ENCODE peak calls at places on chromosomes 1 and 21, in nine cellular contexts. One of them, this sample, is unnamed.

GRCh38 chr1:18644469-18645171 is 14.0 kb downstream of the PAX7 start:
- DNase-seq in KBM-7: no peak
- DNase-seq in HEK293T: no peak
- DNase-seq in memory B cell: no peak
- DNase-seq in foreskin melanocyte: no peak
- DNase-seq in AG04450: no peak
- DNase-seq in globus pallidus: no peak
- DNase-seq in CD8-positive, alpha-beta T cell: no peak
- DNase-seq in NCI-H510A treated with DMSO at 0.1 percent for 48 hours: no peak
- DNase-seq in this sample: no peak

GRCh38 chr1:212482352-212483153 is 49.8 kb downstream of the NENF start:
- DNase-seq in globus pallidus: no peak
- DNase-seq in NCI-H510A treated with DMSO at 0.1 percent for 48 hours: no peak
- DNase-seq in AG04450: no peak
- DNase-seq in CD8-positive, alpha-beta T cell: no peak
- DNase-seq in KBM-7: no peak
- DNase-seq in HEK293T: no peak
- DNase-seq in memory B cell: no peak
- DNase-seq in foreskin melanocyte: no peak
- DNase-seq in this sample: peak

GRCh38 chr1:53771648-53772047 is 32.7 kb upstream of the GLIS1 start:
- DNase-seq in NCI-H510A treated with DMSO at 0.1 percent for 48 hours: no peak
- DNase-seq in globus pallidus: no peak
- DNase-seq in foreskin melanocyte: no peak
- DNase-seq in AG04450: peak
- DNase-seq in CD8-positive, alpha-beta T cell: no peak
- DNase-seq in KBM-7: no peak
- DNase-seq in HEK293T: no peak
- DNase-seq in memory B cell: no peak
- DNase-seq in this sample: no peak

GRCh38 chr1:197140123-197140522 is 6.3 kb downstream of the ASPM start:
- DNase-seq in HEK293T: no peak
- DNase-seq in memory B cell: no peak
- DNase-seq in CD8-positive, alpha-beta T cell: no peak
- DNase-seq in KBM-7: no peak
- DNase-seq in foreskin melanocyte: no peak
- DNase-seq in AG04450: no peak
- DNase-seq in globus pallidus: no peak
- DNase-seq in NCI-H510A treated with DMSO at 0.1 percent for 48 hours: no peak
- DNase-seq in this sample: no peak

GRCh38 chr1:220628431-220628830 is 61.7 kb upstream of the C1orf115 start:
- DNase-seq in globus pallidus: no peak
- DNase-seq in KBM-7: no peak
- DNase-seq in NCI-H510A treated with DMSO at 0.1 percent for 48 hours: no peak
- DNase-seq in HEK293T: no peak
- DNase-seq in CD8-positive, alpha-beta T cell: no peak
- DNase-seq in foreskin melanocyte: no peak
- DNase-seq in memory B cell: no peak
- DNase-seq in AG04450: no peak
- DNase-seq in this sample: no peak

GRCh38 chr1:111406325-111406768 is 21.2 kb downstream of the OVGP1 start:
- DNase-seq in HEK293T: no peak
- DNase-seq in globus pallidus: peak
- DNase-seq in foreskin melanocyte: no peak
- DNase-seq in KBM-7: no peak
- DNase-seq in memory B cell: peak
- DNase-seq in CD8-positive, alpha-beta T cell: peak
- DNase-seq in NCI-H510A treated with DMSO at 0.1 percent for 48 hours: peak
- DNase-seq in AG04450: no peak
- DNase-seq in this sample: no peak

GRCh38 chr1:155022927-155023236 is 10.7 kb downstream of the DCST2 start:
- DNase-seq in globus pallidus: no peak
- DNase-seq in foreskin melanocyte: no peak
- DNase-seq in NCI-H510A treated with DMSO at 0.1 percent for 48 hours: peak
- DNase-seq in HEK293T: no peak
- DNase-seq in CD8-positive, alpha-beta T cell: no peak
- DNase-seq in AG04450: no peak
- DNase-seq in memory B cell: no peak
- DNase-seq in KBM-7: no peak
- DNase-seq in this sample: no peak

GRCh38 chr1:172955161-172955821 is 95.5 kb downstream of the TNFSF18 start:
- DNase-seq in AG04450: no peak
- DNase-seq in foreskin melanocyte: no peak
- DNase-seq in globus pallidus: no peak
- DNase-seq in CD8-positive, alpha-beta T cell: no peak
- DNase-seq in HEK293T: no peak
- DNase-seq in NCI-H510A treated with DMSO at 0.1 percent for 48 hours: no peak
- DNase-seq in memory B cell: no peak
- DNase-seq in KBM-7: no peak
- DNase-seq in this sample: no peak

GRCh38 chr1:160981584-160982411 is 27.2 kb upstream of the ITLN2 start:
- DNase-seq in foreskin melanocyte: no peak
- DNase-seq in AG04450: no peak
- DNase-seq in HEK293T: no peak
- DNase-seq in CD8-positive, alpha-beta T cell: peak
- DNase-seq in NCI-H510A treated with DMSO at 0.1 percent for 48 hours: no peak
- DNase-seq in KBM-7: no peak
- DNase-seq in globus pallidus: no peak
- DNase-seq in memory B cell: peak
- DNase-seq in this sample: no peak

GRCh38 chr1:66323958-66324357 is 210.0 kb upstream of the SGIP1 start:
- DNase-seq in foreskin melanocyte: no peak
- DNase-seq in AG04450: no peak
- DNase-seq in memory B cell: no peak
- DNase-seq in CD8-positive, alpha-beta T cell: no peak
- DNase-seq in KBM-7: no peak
- DNase-seq in NCI-H510A treated with DMSO at 0.1 percent for 48 hours: no peak
- DNase-seq in HEK293T: no peak
- DNase-seq in globus pallidus: no peak
- DNase-seq in this sample: no peak

GRCh38 chr1:8015036-8015808 is 10.9 kb downstream of the ERRFI1 start:
- DNase-seq in CD8-positive, alpha-beta T cell: peak
- DNase-seq in foreskin melanocyte: peak
- DNase-seq in AG04450: no peak
- DNase-seq in HEK293T: peak
- DNase-seq in KBM-7: peak
- DNase-seq in globus pallidus: peak
- DNase-seq in memory B cell: peak
- DNase-seq in NCI-H510A treated with DMSO at 0.1 percent for 48 hours: peak
- DNase-seq in this sample: peak

GRCh38 chr1:55500601-55501000 is 285.4 kb upstream of the USP24 start:
- DNase-seq in memory B cell: no peak
- DNase-seq in AG04450: no peak
- DNase-seq in globus pallidus: no peak
- DNase-seq in foreskin melanocyte: no peak
- DNase-seq in HEK293T: no peak
- DNase-seq in CD8-positive, alpha-beta T cell: no peak
- DNase-seq in KBM-7: no peak
- DNase-seq in NCI-H510A treated with DMSO at 0.1 percent for 48 hours: no peak
- DNase-seq in this sample: no peak

GRCh38 chr21:42381347-42381984 is 14.4 kb downstream of the TMPRSS3 start:
- DNase-seq in memory B cell: no peak
- DNase-seq in NCI-H510A treated with DMSO at 0.1 percent for 48 hours: no peak
- DNase-seq in AG04450: no peak
- DNase-seq in HEK293T: peak
- DNase-seq in globus pallidus: no peak
- DNase-seq in foreskin melanocyte: no peak
- DNase-seq in CD8-positive, alpha-beta T cell: peak
- DNase-seq in KBM-7: no peak
- DNase-seq in this sample: no peak

GRCh38 chr1:89871768-89872473 is 51.1 kb downstream of the LRRC8D start:
- DNase-seq in KBM-7: no peak
- DNase-seq in memory B cell: no peak
- DNase-seq in CD8-positive, alpha-beta T cell: no peak
- DNase-seq in globus pallidus: peak
- DNase-seq in NCI-H510A treated with DMSO at 0.1 percent for 48 hours: no peak
- DNase-seq in AG04450: no peak
- DNase-seq in foreskin melanocyte: no peak
- DNase-seq in HEK293T: no peak
- DNase-seq in this sample: no peak

GRCh38 chr1:205709059-205709398 is 28.7 kb upstream of the SLC45A3 start:
- DNase-seq in memory B cell: no peak
- DNase-seq in foreskin melanocyte: no peak
- DNase-seq in AG04450: peak
- DNase-seq in NCI-H510A treated with DMSO at 0.1 percent for 48 hours: no peak
- DNase-seq in KBM-7: no peak
- DNase-seq in globus pallidus: no peak
- DNase-seq in CD8-positive, alpha-beta T cell: no peak
- DNase-seq in HEK293T: no peak
- DNase-seq in this sample: no peak

GRCh38 chr1:203074610-203075009 is 11.2 kb downstream of the MYOG start:
- DNase-seq in HEK293T: no peak
- DNase-seq in KBM-7: no peak
- DNase-seq in globus pallidus: no peak
- DNase-seq in NCI-H510A treated with DMSO at 0.1 percent for 48 hours: no peak
- DNase-seq in memory B cell: no peak
- DNase-seq in CD8-positive, alpha-beta T cell: no peak
- DNase-seq in AG04450: no peak
- DNase-seq in foreskin melanocyte: no peak
- DNase-seq in this sample: no peak

GRCh38 chr1:232622981-232623380 is 7.0 kb downstream of the SIPA1L2 start:
- DNase-seq in NCI-H510A treated with DMSO at 0.1 percent for 48 hours: no peak
- DNase-seq in globus pallidus: no peak
- DNase-seq in HEK293T: no peak
- DNase-seq in memory B cell: no peak
- DNase-seq in CD8-positive, alpha-beta T cell: no peak
- DNase-seq in foreskin melanocyte: no peak
- DNase-seq in KBM-7: no peak
- DNase-seq in AG04450: no peak
- DNase-seq in this sample: no peak

GRCh38 chr1:200907611-200908097 is 13.0 kb downstream of the INAVA start:
- DNase-seq in AG04450: no peak
- DNase-seq in KBM-7: peak
- DNase-seq in CD8-positive, alpha-beta T cell: no peak
- DNase-seq in memory B cell: no peak
- DNase-seq in foreskin melanocyte: no peak
- DNase-seq in globus pallidus: no peak
- DNase-seq in HEK293T: no peak
- DNase-seq in NCI-H510A treated with DMSO at 0.1 percent for 48 hours: no peak
- DNase-seq in this sample: no peak

GRCh38 chr1:47906009-47906432 is 91.2 kb downstream of the TRABD2B start:
- DNase-seq in foreskin melanocyte: no peak
- DNase-seq in HEK293T: no peak
- DNase-seq in NCI-H510A treated with DMSO at 0.1 percent for 48 hours: peak
- DNase-seq in AG04450: no peak
- DNase-seq in KBM-7: no peak
- DNase-seq in globus pallidus: no peak
- DNase-seq in CD8-positive, alpha-beta T cell: no peak
- DNase-seq in memory B cell: no peak
- DNase-seq in this sample: peak

GRCh38 chr21:38171723-38172344 is 85.0 kb upstream of the KCNJ15 start:
- DNase-seq in HEK293T: no peak
- DNase-seq in AG04450: peak
- DNase-seq in memory B cell: no peak
- DNase-seq in KBM-7: no peak
- DNase-seq in foreskin melanocyte: no peak
- DNase-seq in CD8-positive, alpha-beta T cell: no peak
- DNase-seq in NCI-H510A treated with DMSO at 0.1 percent for 48 hours: no peak
- DNase-seq in globus pallidus: no peak
- DNase-seq in this sample: no peak

GRCh38 chr1:51644533-51645197 is 27.8 kb downstream of the OSBPL9 start:
- DNase-seq in CD8-positive, alpha-beta T cell: no peak
- DNase-seq in NCI-H510A treated with DMSO at 0.1 percent for 48 hours: no peak
- DNase-seq in globus pallidus: no peak
- DNase-seq in AG04450: no peak
- DNase-seq in foreskin melanocyte: no peak
- DNase-seq in HEK293T: no peak
- DNase-seq in memory B cell: no peak
- DNase-seq in KBM-7: no peak
- DNase-seq in this sample: no peak

GRCh38 chr1:235043234-235043633 is 85.4 kb downstream of the TOMM20 start:
- DNase-seq in KBM-7: no peak
- DNase-seq in globus pallidus: no peak
- DNase-seq in AG04450: no peak
- DNase-seq in CD8-positive, alpha-beta T cell: no peak
- DNase-seq in NCI-H510A treated with DMSO at 0.1 percent for 48 hours: no peak
- DNase-seq in memory B cell: no peak
- DNase-seq in HEK293T: no peak
- DNase-seq in foreskin melanocyte: no peak
- DNase-seq in this sample: no peak

GRCh38 chr1:167220537-167221125 is at the start of gene POU2F1:
- DNase-seq in HEK293T: peak
- DNase-seq in NCI-H510A treated with DMSO at 0.1 percent for 48 hours: peak
- DNase-seq in memory B cell: peak
- DNase-seq in AG04450: peak
- DNase-seq in foreskin melanocyte: peak
- DNase-seq in globus pallidus: peak
- DNase-seq in CD8-positive, alpha-beta T cell: peak
- DNase-seq in KBM-7: peak
- DNase-seq in this sample: peak

GRCh38 chr1:9444532-9444931 is 94.7 kb upstream of the SLC25A33 start:
- DNase-seq in memory B cell: no peak
- DNase-seq in HEK293T: no peak
- DNase-seq in KBM-7: no peak
- DNase-seq in NCI-H510A treated with DMSO at 0.1 percent for 48 hours: no peak
- DNase-seq in foreskin melanocyte: no peak
- DNase-seq in CD8-positive, alpha-beta T cell: no peak
- DNase-seq in globus pallidus: no peak
- DNase-seq in AG04450: no peak
- DNase-seq in this sample: no peak

GRCh38 chr1:64087768-64088167 is 115.7 kb upstream of the UBE2U start:
- DNase-seq in foreskin melanocyte: no peak
- DNase-seq in AG04450: no peak
- DNase-seq in memory B cell: no peak
- DNase-seq in CD8-positive, alpha-beta T cell: no peak
- DNase-seq in globus pallidus: no peak
- DNase-seq in NCI-H510A treated with DMSO at 0.1 percent for 48 hours: no peak
- DNase-seq in KBM-7: no peak
- DNase-seq in HEK293T: no peak
- DNase-seq in this sample: no peak

GRCh38 chr1:226443439-226443838 is 35.5 kb upstream of the PARP1 start:
- DNase-seq in HEK293T: no peak
- DNase-seq in CD8-positive, alpha-beta T cell: no peak
- DNase-seq in globus pallidus: no peak
- DNase-seq in KBM-7: no peak
- DNase-seq in AG04450: no peak
- DNase-seq in foreskin melanocyte: no peak
- DNase-seq in NCI-H510A treated with DMSO at 0.1 percent for 48 hours: no peak
- DNase-seq in memory B cell: no peak
- DNase-seq in this sample: no peak

GRCh38 chr1:41423511-41424191 is 60.8 kb downstream of the EDN2 start:
- DNase-seq in globus pallidus: no peak
- DNase-seq in memory B cell: no peak
- DNase-seq in AG04450: no peak
- DNase-seq in CD8-positive, alpha-beta T cell: no peak
- DNase-seq in HEK293T: no peak
- DNase-seq in KBM-7: no peak
- DNase-seq in foreskin melanocyte: no peak
- DNase-seq in NCI-H510A treated with DMSO at 0.1 percent for 48 hours: no peak
- DNase-seq in this sample: no peak

GRCh38 chr1:67838180-67838912 is 5.1 kb upstream of the GNG12 start:
- DNase-seq in globus pallidus: no peak
- DNase-seq in NCI-H510A treated with DMSO at 0.1 percent for 48 hours: no peak
- DNase-seq in memory B cell: no peak
- DNase-seq in HEK293T: no peak
- DNase-seq in KBM-7: no peak
- DNase-seq in foreskin melanocyte: no peak
- DNase-seq in CD8-positive, alpha-beta T cell: no peak
- DNase-seq in AG04450: no peak
- DNase-seq in this sample: no peak

GRCh38 chr1:234330843-234331215 is 42.4 kb upstream of the COA6 start:
- DNase-seq in HEK293T: no peak
- DNase-seq in NCI-H510A treated with DMSO at 0.1 percent for 48 hours: no peak
- DNase-seq in CD8-positive, alpha-beta T cell: no peak
- DNase-seq in foreskin melanocyte: no peak
- DNase-seq in AG04450: no peak
- DNase-seq in globus pallidus: no peak
- DNase-seq in memory B cell: no peak
- DNase-seq in KBM-7: no peak
- DNase-seq in this sample: no peak

GRCh38 chr21:42513151-42513984 is at the start of gene SLC37A1:
- DNase-seq in KBM-7: no peak
- DNase-seq in CD8-positive, alpha-beta T cell: peak
- DNase-seq in AG04450: no peak
- DNase-seq in memory B cell: peak
- DNase-seq in HEK293T: peak
- DNase-seq in foreskin melanocyte: no peak
- DNase-seq in NCI-H510A treated with DMSO at 0.1 percent for 48 hours: no peak
- DNase-seq in globus pallidus: no peak
- DNase-seq in this sample: no peak

GRCh38 chr1:173862769-173863223 is 5.0 kb downstream of the GAS5 start:
- DNase-seq in globus pallidus: no peak
- DNase-seq in KBM-7: no peak
- DNase-seq in NCI-H510A treated with DMSO at 0.1 percent for 48 hours: no peak
- DNase-seq in CD8-positive, alpha-beta T cell: no peak
- DNase-seq in AG04450: no peak
- DNase-seq in memory B cell: no peak
- DNase-seq in HEK293T: no peak
- DNase-seq in foreskin melanocyte: no peak
- DNase-seq in this sample: no peak

This sample was measured in COLO829.